ENCODE peak calls at places on chromosomes 2 and 18, in seven cellular contexts. One of them, this sample, is unnamed.

GRCh38 chr2:123606631-123607030 is 418.5 kb upstream of the CNTNAP5 start:
- DNase-seq in activated CD4-positive, CD25-positive, alpha-beta regulatory T cell: no peak
- DNase-seq in transverse colon: no peak
- DNase-seq in colonic mucosa: no peak
- DNase-seq in HT1080: no peak
- DNase-seq in HT-29: no peak
- DNase-seq in cardiac septum: no peak
- DNase-seq in this sample: no peak

GRCh38 chr2:12199661-12200258 is 453.3 kb downstream of the LPIN1 start:
- DNase-seq in colonic mucosa: no peak
- DNase-seq in transverse colon: no peak
- DNase-seq in cardiac septum: no peak
- DNase-seq in activated CD4-positive, CD25-positive, alpha-beta regulatory T cell: no peak
- DNase-seq in HT-29: no peak
- DNase-seq in HT1080: no peak
- DNase-seq in this sample: no peak

GRCh38 chr2:174516495-174517378 is 29.9 kb upstream of the GPR155 start:
- DNase-seq in activated CD4-positive, CD25-positive, alpha-beta regulatory T cell: no peak
- DNase-seq in transverse colon: no peak
- DNase-seq in HT-29: no peak
- DNase-seq in colonic mucosa: no peak
- DNase-seq in HT1080: no peak
- DNase-seq in cardiac septum: no peak
- DNase-seq in this sample: no peak

GRCh38 chr2:118089015-118089800 is 937 bp downstream of the INSIG2 start:
- DNase-seq in colonic mucosa: peak
- DNase-seq in activated CD4-positive, CD25-positive, alpha-beta regulatory T cell: no peak
- DNase-seq in HT1080: peak
- DNase-seq in HT-29: peak
- DNase-seq in transverse colon: peak
- DNase-seq in cardiac septum: no peak
- DNase-seq in this sample: no peak

GRCh38 chr2:177478029-177478428 is 85.5 kb downstream of the AGPS start:
- DNase-seq in HT-29: no peak
- DNase-seq in colonic mucosa: no peak
- DNase-seq in HT1080: no peak
- DNase-seq in transverse colon: no peak
- DNase-seq in activated CD4-positive, CD25-positive, alpha-beta regulatory T cell: no peak
- DNase-seq in cardiac septum: no peak
- DNase-seq in this sample: peak

GRCh38 chr18:25170402-25170801 is 181.6 kb downstream of the ZNF521 start:
- DNase-seq in activated CD4-positive, CD25-positive, alpha-beta regulatory T cell: no peak
- DNase-seq in colonic mucosa: no peak
- DNase-seq in HT-29: no peak
- DNase-seq in HT1080: no peak
- DNase-seq in transverse colon: no peak
- DNase-seq in cardiac septum: no peak
- DNase-seq in this sample: no peak

GRCh38 chr18:67525328-67526110 is 9.0 kb upstream of the DSEL start:
- DNase-seq in HT1080: peak
- DNase-seq in HT-29: peak
- DNase-seq in colonic mucosa: peak
- DNase-seq in cardiac septum: no peak
- DNase-seq in activated CD4-positive, CD25-positive, alpha-beta regulatory T cell: no peak
- DNase-seq in transverse colon: peak
- DNase-seq in this sample: peak

GRCh38 chr2:60556441-60556997 is 3.1 kb upstream of the BCL11A start:
- DNase-seq in colonic mucosa: peak
- DNase-seq in activated CD4-positive, CD25-positive, alpha-beta regulatory T cell: no peak
- DNase-seq in HT-29: no peak
- DNase-seq in cardiac septum: no peak
- DNase-seq in transverse colon: peak
- DNase-seq in HT1080: no peak
- DNase-seq in this sample: no peak

GRCh38 chr2:176553685-176554106 is 284.5 kb downstream of the MTX2 start:
- DNase-seq in cardiac septum: peak
- DNase-seq in activated CD4-positive, CD25-positive, alpha-beta regulatory T cell: no peak
- DNase-seq in HT-29: peak
- DNase-seq in colonic mucosa: peak
- DNase-seq in HT1080: peak
- DNase-seq in transverse colon: peak
- DNase-seq in this sample: peak

GRCh38 chr2:99397251-99397920 is 60.2 kb downstream of the EIF5B start:
- DNase-seq in HT-29: no peak
- DNase-seq in activated CD4-positive, CD25-positive, alpha-beta regulatory T cell: no peak
- DNase-seq in HT1080: no peak
- DNase-seq in cardiac septum: no peak
- DNase-seq in transverse colon: no peak
- DNase-seq in colonic mucosa: no peak
- DNase-seq in this sample: no peak

GRCh38 chr2:164032995-164033394 is 297.2 kb upstream of the FIGN start:
- DNase-seq in cardiac septum: no peak
- DNase-seq in activated CD4-positive, CD25-positive, alpha-beta regulatory T cell: no peak
- DNase-seq in HT1080: peak
- DNase-seq in colonic mucosa: no peak
- DNase-seq in transverse colon: no peak
- DNase-seq in HT-29: no peak
- DNase-seq in this sample: no peak

GRCh38 chr2:76642122-76642521 is 880.1 kb downstream of the LRRTM4 start:
- DNase-seq in HT1080: no peak
- DNase-seq in cardiac septum: no peak
- DNase-seq in colonic mucosa: no peak
- DNase-seq in transverse colon: no peak
- DNase-seq in HT-29: no peak
- DNase-seq in activated CD4-positive, CD25-positive, alpha-beta regulatory T cell: no peak
- DNase-seq in this sample: no peak

GRCh38 chr2:22124003-22124402 is 1000.2 kb downstream of the TDRD15 start:
- DNase-seq in activated CD4-positive, CD25-positive, alpha-beta regulatory T cell: no peak
- DNase-seq in HT-29: no peak
- DNase-seq in transverse colon: no peak
- DNase-seq in cardiac septum: no peak
- DNase-seq in HT1080: peak
- DNase-seq in colonic mucosa: no peak
- DNase-seq in this sample: no peak

GRCh38 chr2:127577503-127577902 is 42.0 kb downstream of the MYO7B start:
- DNase-seq in HT1080: no peak
- DNase-seq in colonic mucosa: no peak
- DNase-seq in HT-29: no peak
- DNase-seq in activated CD4-positive, CD25-positive, alpha-beta regulatory T cell: no peak
- DNase-seq in cardiac septum: peak
- DNase-seq in transverse colon: no peak
- DNase-seq in this sample: no peak

GRCh38 chr18:9575558-9575957 is 38.8 kb downstream of the PPP4R1 start:
- DNase-seq in cardiac septum: no peak
- DNase-seq in activated CD4-positive, CD25-positive, alpha-beta regulatory T cell: no peak
- DNase-seq in HT1080: peak
- DNase-seq in colonic mucosa: peak
- DNase-seq in HT-29: peak
- DNase-seq in transverse colon: peak
- DNase-seq in this sample: peak

GRCh38 chr2:127859712-127860085 is 1.7 kb upstream of the POLR2D start:
- DNase-seq in transverse colon: peak
- DNase-seq in activated CD4-positive, CD25-positive, alpha-beta regulatory T cell: peak
- DNase-seq in HT1080: no peak
- DNase-seq in colonic mucosa: peak
- DNase-seq in cardiac septum: no peak
- DNase-seq in HT-29: peak
- DNase-seq in this sample: no peak

GRCh38 chr2:8307779-8308178 is 374.1 kb upstream of the ID2 start:
- DNase-seq in colonic mucosa: peak
- DNase-seq in activated CD4-positive, CD25-positive, alpha-beta regulatory T cell: no peak
- DNase-seq in transverse colon: no peak
- DNase-seq in cardiac septum: no peak
- DNase-seq in HT1080: no peak
- DNase-seq in HT-29: no peak
- DNase-seq in this sample: peak

GRCh38 chr2:111184725-111185495 is 64.2 kb downstream of the BCL2L11 start:
- DNase-seq in activated CD4-positive, CD25-positive, alpha-beta regulatory T cell: no peak
- DNase-seq in HT1080: no peak
- DNase-seq in HT-29: no peak
- DNase-seq in cardiac septum: no peak
- DNase-seq in colonic mucosa: no peak
- DNase-seq in transverse colon: no peak
- DNase-seq in this sample: no peak

GRCh38 chr2:96853321-96853720 is 4.5 kb downstream of the ANKRD39 start:
- DNase-seq in HT-29: no peak
- DNase-seq in HT1080: no peak
- DNase-seq in transverse colon: no peak
- DNase-seq in activated CD4-positive, CD25-positive, alpha-beta regulatory T cell: no peak
- DNase-seq in cardiac septum: no peak
- DNase-seq in colonic mucosa: no peak
- DNase-seq in this sample: no peak

GRCh38 chr18:62437520-62438329 is 85.1 kb upstream of the ZCCHC2 start:
- DNase-seq in cardiac septum: no peak
- DNase-seq in colonic mucosa: no peak
- DNase-seq in transverse colon: peak
- DNase-seq in HT1080: no peak
- DNase-seq in activated CD4-positive, CD25-positive, alpha-beta regulatory T cell: no peak
- DNase-seq in HT-29: no peak
- DNase-seq in this sample: no peak

GRCh38 chr18:67728364-67728763 is 211.8 kb upstream of the DSEL start:
- DNase-seq in HT1080: no peak
- DNase-seq in transverse colon: no peak
- DNase-seq in HT-29: no peak
- DNase-seq in cardiac septum: no peak
- DNase-seq in colonic mucosa: no peak
- DNase-seq in activated CD4-positive, CD25-positive, alpha-beta regulatory T cell: no peak
- DNase-seq in this sample: no peak

GRCh38 chr2:196592912-196593881 is 46.3 kb upstream of the CCDC150 start:
- DNase-seq in cardiac septum: peak
- DNase-seq in HT-29: no peak
- DNase-seq in transverse colon: no peak
- DNase-seq in colonic mucosa: peak
- DNase-seq in HT1080: peak
- DNase-seq in activated CD4-positive, CD25-positive, alpha-beta regulatory T cell: no peak
- DNase-seq in this sample: no peak

GRCh38 chr2:218823456-218823855 is 8.1 kb downstream of the PRKAG3 start:
- DNase-seq in transverse colon: no peak
- DNase-seq in cardiac septum: no peak
- DNase-seq in HT1080: no peak
- DNase-seq in HT-29: no peak
- DNase-seq in activated CD4-positive, CD25-positive, alpha-beta regulatory T cell: no peak
- DNase-seq in colonic mucosa: no peak
- DNase-seq in this sample: no peak

GRCh38 chr18:48077291-48077690 is 146.8 kb upstream of the SMAD2 start:
- DNase-seq in cardiac septum: no peak
- DNase-seq in transverse colon: peak
- DNase-seq in HT-29: no peak
- DNase-seq in HT1080: no peak
- DNase-seq in colonic mucosa: peak
- DNase-seq in activated CD4-positive, CD25-positive, alpha-beta regulatory T cell: no peak
- DNase-seq in this sample: no peak

GRCh38 chr2:159797468-159798375 is at the start of gene CD302:
- DNase-seq in cardiac septum: peak
- DNase-seq in activated CD4-positive, CD25-positive, alpha-beta regulatory T cell: no peak
- DNase-seq in HT-29: no peak
- DNase-seq in HT1080: peak
- DNase-seq in transverse colon: peak
- DNase-seq in colonic mucosa: peak
- DNase-seq in this sample: no peak

GRCh38 chr18:37207343-37207742 is 358.3 kb downstream of the CELF4 start:
- DNase-seq in colonic mucosa: no peak
- DNase-seq in transverse colon: no peak
- DNase-seq in HT-29: peak
- DNase-seq in cardiac septum: no peak
- DNase-seq in HT1080: no peak
- DNase-seq in activated CD4-positive, CD25-positive, alpha-beta regulatory T cell: no peak
- DNase-seq in this sample: no peak

GRCh38 chr18:24197412-24197811 is 58.5 kb downstream of the CABYR start:
- DNase-seq in activated CD4-positive, CD25-positive, alpha-beta regulatory T cell: no peak
- DNase-seq in HT1080: no peak
- DNase-seq in colonic mucosa: no peak
- DNase-seq in HT-29: no peak
- DNase-seq in transverse colon: no peak
- DNase-seq in cardiac septum: no peak
- DNase-seq in this sample: no peak

GRCh38 chr2:19851116-19851515 is 50.7 kb downstream of the TTC32 start:
- DNase-seq in colonic mucosa: no peak
- DNase-seq in HT1080: no peak
- DNase-seq in HT-29: peak
- DNase-seq in cardiac septum: peak
- DNase-seq in activated CD4-positive, CD25-positive, alpha-beta regulatory T cell: no peak
- DNase-seq in transverse colon: no peak
- DNase-seq in this sample: no peak

GRCh38 chr18:59453468-59453961 is 94.5 kb upstream of the LMAN1 start:
- DNase-seq in cardiac septum: no peak
- DNase-seq in HT1080: no peak
- DNase-seq in HT-29: no peak
- DNase-seq in activated CD4-positive, CD25-positive, alpha-beta regulatory T cell: no peak
- DNase-seq in transverse colon: no peak
- DNase-seq in colonic mucosa: no peak
- DNase-seq in this sample: no peak

GRCh38 chr18:26556573-26556972 is 8.2 kb upstream of the KCTD1 start:
- DNase-seq in transverse colon: no peak
- DNase-seq in HT1080: no peak
- DNase-seq in colonic mucosa: no peak
- DNase-seq in cardiac septum: no peak
- DNase-seq in activated CD4-positive, CD25-positive, alpha-beta regulatory T cell: no peak
- DNase-seq in HT-29: no peak
- DNase-seq in this sample: peak